ENCODE peak calls at places on chromosomes 1 and 21, in ten cellular contexts. B is HuH-7.5, G is sciatic nerve, K is HCEC 1CT, O is HS-27A, Q is cardiac muscle cell, E is AML-193, S is GM10248, I is esophagus muscularis mucosa, Z is transverse colon. P is an unnamed sample.

GRCh38 chr1:60657926-60658325 is 424.4 kb upstream of the NFIA start:
- DNase-seq in B (no peak), G (no peak), K (no peak), O (no peak), Q (no peak), E (no peak), S (no peak), I (no peak), Z (no peak), P (no peak)

GRCh38 chr1:63917571-63918394 is 144.0 kb downstream of the ROR1 start:
- DNase-seq in B (no peak), G (no peak), K (no peak), O (no peak), Q (no peak), E (peak; percentile 15), S (no peak), I (no peak), Z (no peak), P (no peak)

GRCh38 chr1:208757846-208758245 is 513.7 kb upstream of the PLXNA2 start:
- DNase-seq in B (no peak), G (no peak), K (no peak), O (no peak), Q (no peak), E (no peak), S (no peak), I (no peak), Z (no peak), P (no peak)

GRCh38 chr21:34029724-34030528 is 43.5 kb upstream of the MRPS6 start:
- DNase-seq in B (no peak), G (no peak), K (peak; percentile 83), O (peak; percentile 66), Q (peak; percentile 92), E (no peak), S (peak; percentile 70), I (no peak), Z (peak; percentile 36), P (peak; percentile 31)

GRCh38 chr1:39633422-39633821 is 6.0 kb downstream of the HEYL start:
- DNase-seq in B (no peak), G (no peak), K (no peak), O (no peak), Q (no peak), E (no peak), S (no peak), I (no peak), Z (no peak), P (no peak)

GRCh38 chr1:96710708-96711477 is 10.7 kb upstream of the PTBP2 start:
- DNase-seq in B (no peak), G (no peak), K (peak; percentile 68), O (no peak), Q (no peak), E (no peak), S (no peak), I (no peak), Z (no peak), P (no peak)

GRCh38 chr1:230067871-230068814 is 1.1 kb downstream of the GALNT2 start:
- DNase-seq in B (peak; percentile 59), G (no peak), K (peak; percentile 42), O (no peak), Q (peak; percentile 36), E (peak; percentile 20), S (peak; percentile 39), I (no peak), Z (peak; percentile 48), P (peak; percentile 35)

GRCh38 chr21:45259206-45259795 is 28.4 kb downstream of the POFUT2 start:
- DNase-seq in B (no peak), G (no peak), K (no peak), O (no peak), Q (peak; percentile 10), E (no peak), S (no peak), I (peak; percentile 72), Z (no peak), P (no peak)

GRCh38 chr1:247273013-247273412 is 17.1 kb downstream of the VN1R5 start:
- DNase-seq in B (no peak), G (no peak), K (no peak), O (no peak), Q (no peak), E (no peak), S (no peak), I (no peak), Z (no peak), P (no peak)

GRCh38 chr1:174077755-174078490 is 55.8 kb upstream of the RC3H1 start:
- DNase-seq in B (no peak), G (no peak), K (no peak), O (no peak), Q (no peak), E (no peak), S (no peak), I (no peak), Z (no peak), P (no peak)

GRCh38 chr1:91885331-91885715 is 628 bp downstream of the TGFBR3 start:
- DNase-seq in B (peak; percentile 26), G (peak; percentile 72), K (no peak), O (no peak), Q (no peak), E (no peak), S (peak; percentile 26), I (no peak), Z (peak; percentile 44), P (no peak)

GRCh38 chr21:45894107-45894810 is 87.3 kb upstream of the COL6A1 start:
- DNase-seq in B (no peak), G (no peak), K (peak; percentile 43), O (no peak), Q (peak; percentile 81), E (no peak), S (no peak), I (no peak), Z (peak; percentile 29), P (no peak)

GRCh38 chr1:18923721-18924610 is 21.6 kb upstream of the ALDH4A1 start:
- DNase-seq in B (no peak), G (no peak), K (no peak), O (no peak), Q (peak; percentile 44), E (peak; percentile 43), S (no peak), I (no peak), Z (no peak), P (no peak)

GRCh38 chr1:147077523-147077922 is 94.7 kb downstream of the PRKAB2 start:
- DNase-seq in B (no peak), G (no peak), K (no peak), O (no peak), Q (no peak), E (no peak), S (no peak), I (no peak), Z (no peak), P (no peak)

GRCh38 chr1:187413770-187414169 is 585.0 kb downstream of the PLA2G4A start:
- DNase-seq in B (no peak), G (no peak), K (peak; percentile 37), O (no peak), Q (peak; percentile 32), E (no peak), S (no peak), I (no peak), Z (no peak), P (no peak)

GRCh38 chr1:160168609-160169369 is 17.4 kb downstream of the ATP1A4 start:
- DNase-seq in B (no peak), G (no peak), K (no peak), O (no peak), Q (no peak), E (no peak), S (no peak), I (no peak), Z (no peak), P (no peak)

GRCh38 chr1:183234660-183235476 is 48.8 kb downstream of the LAMC2 start:
- DNase-seq in B (no peak), G (peak; percentile 75), K (peak; percentile 97), O (peak; percentile 91), Q (peak; percentile 98), E (no peak), S (no peak), I (peak; percentile 93), Z (peak; percentile 33), P (peak; percentile 45)

GRCh38 chr1:172120381-172120780 is 279.1 kb downstream of the DNM3 start:
- DNase-seq in B (no peak), G (no peak), K (no peak), O (no peak), Q (no peak), E (no peak), S (no peak), I (no peak), Z (no peak), P (no peak)

GRCh38 chr1:86865973-86866637 is 47.8 kb downstream of the SELENOF start:
- DNase-seq in B (no peak), G (no peak), K (no peak), O (no peak), Q (no peak), E (no peak), S (no peak), I (no peak), Z (no peak), P (no peak)

GRCh38 chr1:183375381-183375780 is 42.8 kb downstream of the NMNAT2 start:
- DNase-seq in B (no peak), G (no peak), K (no peak), O (no peak), Q (no peak), E (no peak), S (no peak), I (no peak), Z (no peak), P (no peak)

P was measured in neural crest cell.